ENCODE peak calls at places on chromosomes 7 and 10, in five cellular contexts. V, G, H, J and N are unnamed samples.

GRCh38 chr10:43873717-43874116 is 225.0 kb upstream of the ZNF32 start:
- DNase-seq in V (no peak), G (no peak), H (no peak), J (no peak), N (no peak)

GRCh38 chr10:131110241-131110783 is 201.2 kb downstream of the TCERG1L start:
- DNase-seq in V (no peak), G (no peak), H (no peak), J (no peak), N (no peak)

GRCh38 chr7:104160375-104160774 is 47.4 kb downstream of the ORC5 start:
- DNase-seq in V (no peak), G (no peak), H (no peak), J (peak), N (no peak)

GRCh38 chr7:13050703-13051102 is 363.3 kb downstream of the ARL4A start:
- DNase-seq in V (no peak), G (no peak), H (no peak), J (peak), N (no peak)

GRCh38 chr10:117424789-117425649 is 49.8 kb upstream of the PDZD8 start:
- DNase-seq in V (no peak), G (no peak), H (no peak), J (no peak), N (no peak)

GRCh38 chr7:43385856-43386255 is 197.1 kb upstream of the STK17A start:
- DNase-seq in V (no peak), G (no peak), H (no peak), J (no peak), N (no peak)

GRCh38 chr7:47609803-47610452 is 28.0 kb upstream of the TNS3 start:
- DNase-seq in V (peak), G (no peak), H (no peak), J (no peak), N (peak)

GRCh38 chr10:124299726-124300125 is 119.0 kb downstream of the OAT start:
- DNase-seq in V (peak), G (no peak), H (no peak), J (no peak), N (no peak)

GRCh38 chr10:24008164-24009066 is 200.5 kb upstream of the KIAA1217 start:
- DNase-seq in V (no peak), G (no peak), H (no peak), J (no peak), N (peak)

GRCh38 chr7:87450706-87451105 is 24.8 kb downstream of the ABCB4 start:
- DNase-seq in V (no peak), G (no peak), H (no peak), J (no peak), N (no peak)

GRCh38 chr10:70811881-70812280 is 3.9 kb upstream of the SGPL1 start:
- DNase-seq in V (no peak), G (no peak), H (no peak), J (no peak), N (no peak)

GRCh38 chr10:70815504-70816219 is at the start of gene SGPL1:
- DNase-seq in V (peak), G (peak), H (peak), J (peak), N (peak)

GRCh38 chr10:70814126-70814525 is 1.6 kb upstream of the SGPL1 start:
- DNase-seq in V (no peak), G (no peak), H (no peak), J (no peak), N (no peak)

GRCh38 chr10:70812814-70813213 is 2.9 kb upstream of the SGPL1 start:
- DNase-seq in V (no peak), G (no peak), H (no peak), J (no peak), N (no peak)

GRCh38 chr10:70816220-70816894 is 609 bp downstream of the SGPL1 start:
- DNase-seq in V (peak), G (peak), H (peak), J (peak), N (peak)
- TF ChIP-seq POLR2A in V (peak), G (no peak), H (peak), J (peak), N (no peak)

GRCh38 chr10:88553116-88553752 is 29.9 kb downstream of the RNLS start:
- DNase-seq in V (peak), G (peak), H (peak), J (peak), N (peak)
- TF ChIP-seq CTCF in V (peak), G (no peak), H (peak), J (peak), N (peak)

DNA sequence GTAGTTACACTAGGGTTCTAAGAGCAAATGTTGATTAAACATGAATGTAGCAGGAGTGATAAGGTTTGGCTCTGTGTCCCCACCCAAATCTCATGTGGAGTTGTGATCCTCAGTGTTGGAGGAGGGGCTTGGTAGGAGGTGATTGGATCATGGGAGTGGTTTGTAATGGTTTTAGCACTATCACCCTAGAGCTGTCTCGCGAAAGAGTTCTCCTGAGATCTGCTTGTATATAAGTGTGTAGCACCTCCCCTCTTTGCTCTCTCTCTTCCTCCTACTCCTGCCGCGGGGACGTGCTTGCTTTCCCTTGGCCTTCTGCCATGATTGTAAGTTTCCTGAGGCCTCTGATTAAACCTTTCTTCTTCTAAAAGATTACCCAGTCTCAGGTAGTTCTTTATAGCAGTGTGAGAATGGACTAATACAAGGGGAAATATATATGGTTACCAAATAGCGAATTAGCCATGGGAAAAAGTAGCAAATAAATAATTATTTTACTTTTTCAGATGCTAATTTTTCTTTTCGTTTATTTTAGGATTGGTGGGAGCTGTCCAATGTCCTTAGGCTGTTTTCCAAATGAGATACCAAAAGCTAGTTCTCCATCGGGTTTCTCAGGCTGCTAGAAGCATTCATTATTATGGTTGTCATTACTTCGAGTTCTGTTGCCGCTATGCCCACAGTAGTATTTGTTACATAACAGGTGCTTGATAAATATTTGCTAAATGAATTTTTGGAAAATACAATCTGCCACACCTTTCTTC is 58.7 kb downstream of the PTEN start:
- DNase-seq in V (no peak), G (no peak), H (no peak), J (no peak), N (no peak)
- TF ChIP-seq POLR2A in V (no peak), G (no peak), H (no peak), J (no peak), N (no peak)

DNA sequence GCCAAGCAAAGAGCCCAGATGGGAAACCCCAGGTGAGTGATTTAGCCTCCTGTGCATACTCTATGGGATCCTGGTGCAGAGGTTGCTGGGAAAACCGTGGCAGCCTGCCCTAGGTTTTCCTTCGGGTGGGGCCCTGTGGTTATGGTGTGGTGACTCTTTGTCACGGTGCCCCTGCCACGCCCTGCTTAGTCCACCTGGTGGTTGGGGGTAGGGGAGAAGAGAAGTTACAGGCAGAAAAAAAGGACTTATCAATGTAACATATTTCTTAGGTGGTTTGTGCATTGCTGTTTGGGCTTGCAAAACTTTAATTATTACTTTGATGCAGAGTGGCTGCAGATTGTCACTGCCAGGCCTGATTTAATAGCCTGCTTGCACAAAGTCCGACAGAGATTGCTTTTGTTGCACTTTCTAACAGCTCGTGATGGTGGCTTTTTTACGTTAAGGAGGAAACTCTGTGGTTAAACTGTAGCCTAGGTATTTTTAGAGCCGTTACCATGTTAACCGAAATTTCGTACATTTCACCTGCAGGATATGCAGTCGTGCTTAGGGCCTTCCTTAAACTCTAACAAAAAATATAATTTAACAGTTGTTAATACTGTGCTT is 197.4 kb downstream of the RNLS start:
- DNase-seq in V (peak), G (peak), H (peak), J (no peak), N (peak)
- TF ChIP-seq CTCF in V (no peak), G (no peak), H (no peak), J (no peak), N (no peak)

GRCh38 chr10:122531935-122532334 is 28.6 kb upstream of the DMBT1 start:
- DNase-seq in V (no peak), G (no peak), H (peak), J (no peak), N (no peak)
- TF ChIP-seq POLR2A in V (no peak), G (no peak), H (no peak), J (no peak), N (no peak)

GRCh38 chr7:23524473-23524872 is 7.3 kb downstream of the TRA2A start:
- DNase-seq in V (no peak), G (no peak), H (no peak), J (no peak), N (no peak)

GRCh38 chr7:23523486-23524075 is 8.2 kb downstream of the TRA2A start:
- DNase-seq in V (no peak), G (no peak), H (no peak), J (no peak), N (no peak)

GRCh38 chr7:23514755-23515154 is 17.0 kb downstream of the TRA2A start:
- DNase-seq in V (no peak), G (no peak), H (no peak), J (no peak), N (no peak)

DNA sequence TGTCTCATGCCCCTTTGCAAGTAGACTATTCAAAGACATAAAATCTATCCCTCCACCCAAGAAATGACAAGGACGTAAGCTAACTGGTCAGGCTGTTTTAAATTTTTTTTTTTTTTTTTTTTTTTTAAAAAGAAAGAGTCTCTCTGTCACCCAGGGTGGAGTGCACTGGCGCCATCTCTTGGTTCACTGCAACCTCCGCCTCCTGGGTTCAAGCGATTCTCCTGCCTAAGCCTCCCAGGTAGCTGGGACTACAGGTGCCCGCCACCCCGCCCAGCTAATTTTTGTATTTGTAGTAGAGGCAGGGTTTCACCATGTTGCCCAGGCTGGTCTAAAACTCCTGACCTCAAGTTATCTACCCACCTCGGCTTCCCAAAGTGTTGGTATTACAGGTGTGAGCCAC is 11.2 kb downstream of the TRA2A start:
- DNase-seq in V (no peak), G (no peak), H (no peak), J (no peak), N (no peak)
- TF ChIP-seq CTCF in V (no peak), G (no peak), H (no peak), J (peak), N (no peak)

DNA sequence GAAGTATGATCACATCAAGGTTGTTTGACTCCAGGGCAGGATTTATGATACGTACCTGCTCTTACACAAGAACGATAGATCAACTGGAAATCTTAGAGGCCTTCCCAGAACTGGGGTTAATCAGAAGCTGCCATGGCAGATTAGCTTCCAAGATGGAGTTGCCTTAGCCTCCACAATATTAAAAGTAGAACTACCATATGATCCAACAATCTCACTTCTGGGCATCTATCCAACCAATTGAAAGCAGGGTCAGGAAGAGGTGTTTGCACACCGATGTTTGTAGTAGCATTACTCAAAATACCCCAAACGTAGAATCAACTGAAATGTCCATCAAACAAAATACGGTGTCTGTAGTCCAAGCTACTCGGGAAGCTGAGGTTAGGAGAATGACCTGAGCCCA is 6.6 kb downstream of the PILRB start:
- DNase-seq in V (no peak), G (no peak), H (no peak), J (no peak), N (no peak)
- TF ChIP-seq POLR2A in V (no peak), G (no peak), H (no peak), J (no peak), N (no peak)

DNA sequence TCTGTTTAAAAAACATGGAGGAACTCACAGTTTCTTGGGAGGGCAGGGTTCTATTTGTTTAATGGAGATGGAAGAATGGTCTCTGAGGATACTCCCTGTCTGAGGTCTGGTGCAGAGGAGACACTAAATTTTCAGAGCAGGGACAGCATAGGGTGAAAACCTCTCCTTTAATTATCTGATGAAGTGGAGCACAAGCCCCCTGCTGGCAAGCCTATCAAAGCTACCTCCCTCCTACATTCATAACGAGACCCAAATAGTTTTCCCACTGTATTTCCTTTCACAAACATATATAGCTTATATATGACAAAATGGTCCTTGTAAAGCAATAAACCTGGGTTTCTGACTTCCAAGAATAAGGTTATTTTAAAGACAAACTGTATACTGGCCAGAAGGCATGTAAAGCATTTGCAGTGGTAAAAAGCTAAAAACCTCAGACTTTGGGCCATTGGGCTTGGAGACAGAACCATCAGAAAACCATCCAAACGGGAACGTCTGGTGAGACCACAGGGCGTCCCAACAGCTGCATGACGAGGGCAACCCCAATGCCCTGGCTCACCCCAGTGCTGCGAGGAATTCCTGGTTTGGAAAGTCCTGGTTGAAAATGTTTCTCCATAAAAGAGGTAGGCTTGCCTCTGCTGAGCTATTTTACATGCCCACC is 201.3 kb downstream of the FANK1 start:
- DNase-seq in V (no peak), G (no peak), H (no peak), J (no peak), N (no peak)
- TF ChIP-seq CTCF in V (no peak), G (no peak), H (no peak), J (peak), N (no peak)

GRCh38 chr7:4744391-4745264 is 30.8 kb upstream of the AP5Z1 start:
- DNase-seq in V (peak), G (peak), H (peak), J (peak), N (peak)
- TF ChIP-seq POLR2A in V (no peak), G (no peak), H (no peak), J (no peak), N (peak)

GRCh38 chr10:99731296-99732032 is 463 bp downstream of the COX15 start:
- DNase-seq in V (no peak), G (no peak), H (no peak), J (no peak), N (no peak)

GRCh38 chr10:99733366-99733765 is 1.3 kb downstream of the CUTC start:
- DNase-seq in V (no peak), G (no peak), H (no peak), J (no peak), N (peak)

GRCh38 chr10:99730026-99730425 is 1.9 kb downstream of the COX15 start:
- DNase-seq in V (no peak), G (no peak), H (no peak), J (no peak), N (no peak)

DNA sequence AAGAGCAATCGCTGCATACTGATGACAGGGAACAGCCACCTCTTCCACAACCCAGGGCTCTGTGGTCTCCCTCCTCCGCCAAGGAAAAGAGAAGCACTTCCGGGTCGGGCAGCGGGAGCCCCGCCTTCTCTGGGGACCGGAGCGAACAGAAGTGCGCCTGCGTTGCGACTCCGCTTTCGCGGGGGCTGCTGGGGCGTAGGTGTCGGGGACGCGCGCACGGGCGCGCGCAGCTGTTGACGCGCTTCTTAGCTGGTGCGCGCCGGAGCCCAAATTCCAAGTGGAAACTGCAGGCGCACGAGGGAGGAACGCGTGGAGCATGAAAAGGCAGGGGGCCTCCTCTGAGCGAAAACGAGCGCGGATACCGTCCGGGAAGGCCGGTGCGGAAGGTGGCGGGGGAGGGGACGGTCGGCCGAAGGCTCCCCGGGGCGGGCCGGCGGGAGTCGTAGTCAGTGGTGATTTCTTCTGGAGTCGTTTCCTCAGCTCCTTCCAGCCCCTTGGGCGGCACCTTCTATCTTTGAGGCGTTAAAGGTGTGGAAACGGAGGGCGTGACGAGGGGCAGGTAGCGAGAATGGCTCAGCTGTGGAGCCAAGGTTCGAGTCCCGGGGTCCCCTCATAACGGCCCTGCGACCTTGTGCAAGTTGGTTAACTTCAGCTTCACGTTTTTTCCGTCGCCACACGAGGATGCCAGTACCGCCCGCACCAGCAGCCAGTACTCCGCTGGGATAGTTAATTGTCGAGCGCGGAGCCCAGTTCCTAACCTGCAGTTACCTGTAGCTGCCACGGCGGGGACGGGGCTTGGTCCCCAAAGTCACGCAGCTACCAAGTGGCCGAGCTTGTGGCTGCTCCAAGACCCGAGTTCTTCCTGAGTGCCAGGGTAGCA is at the start of the genes COX15 and CUTC:
- DNase-seq in V (peak), G (peak), H (peak), J (peak), N (peak)
- TF ChIP-seq CTCF in V (peak), G (no peak), H (peak), J (peak), N (peak)